ENCODE peak calls at places on chromosomes 11 and 22, in ten cellular contexts. C is fibroblast of mammary gland, I is fibroblast of the aortic adventitia, Y is adrenal gland, A is IMR-90, K is GM23248, D is fibroblast of lung, E is OCI-LY7, V is psoas muscle, F is adipocyte. Q is an unnamed sample.

GRCh38 chr11:120212259-120212888 is 1.5 kb downstream of the OAF start:
- DNase-seq in C (no peak), I (no peak), Y (no peak), A (peak), K (peak), D (no peak), E (no peak), V (no peak), F (no peak), Q (no peak)

GRCh38 chr11:126608626-126609010 is 253.1 kb downstream of the ST3GAL4 start:
- DNase-seq in C (no peak), I (no peak), Y (no peak), A (no peak), K (no peak), D (no peak), E (no peak), V (no peak), F (no peak), Q (peak)

GRCh38 chr22:42367980-42368378 is 64.2 kb downstream of the NFAM1 start:
- DNase-seq in C (no peak), I (no peak), Y (no peak), A (no peak), K (peak), D (no peak), E (no peak), V (no peak), F (no peak), Q (peak)

GRCh38 chr22:43333156-43333555 is 10.0 kb downstream of the SCUBE1 start:
- DNase-seq in C (no peak), I (no peak), Y (no peak), A (no peak), K (no peak), D (no peak), E (no peak), V (no peak), F (no peak), Q (no peak)

GRCh38 chr11:59849129-59849528 is 3.8 kb upstream of the CBLIF start:
- DNase-seq in C (no peak), I (no peak), Y (no peak), A (no peak), K (no peak), D (no peak), E (no peak), V (no peak), F (no peak), Q (no peak)

GRCh38 chr22:50306753-50307749 is at the start of gene PLXNB2:
- DNase-seq in C (peak), I (peak), Y (peak), A (peak), K (peak), D (peak), E (no peak), V (peak), F (peak), Q (peak)

GRCh38 chr22:37370306-37370979 is 56.8 kb downstream of the ELFN2 start:
- DNase-seq in C (no peak), I (no peak), Y (peak), A (no peak), K (no peak), D (no peak), E (peak), V (peak), F (no peak), Q (peak)

GRCh38 chr11:131796089-131796488 is 425.7 kb downstream of the NTM start:
- DNase-seq in C (no peak), I (no peak), Y (no peak), A (no peak), K (no peak), D (no peak), E (no peak), V (no peak), F (no peak), Q (no peak)

GRCh38 chr11:130472434-130472961 is 24.1 kb downstream of the ADAMTS15 start:
- DNase-seq in C (no peak), I (no peak), Y (no peak), A (no peak), K (no peak), D (no peak), E (no peak), V (no peak), F (no peak), Q (no peak)

GRCh38 chr11:27087425-27087824 is 46.8 kb downstream of the BBOX1 start:
- DNase-seq in C (no peak), I (no peak), Y (no peak), A (peak), K (no peak), D (peak), E (no peak), V (no peak), F (peak), Q (no peak)

GRCh38 chr11:100709233-100709999 is 22.3 kb downstream of the ARHGAP42 start:
- DNase-seq in C (peak), I (no peak), Y (no peak), A (peak), K (peak), D (peak), E (no peak), V (no peak), F (peak), Q (no peak)

GRCh38 chr22:28629420-28630184 is 50.0 kb downstream of the TTC28 start:
- DNase-seq in C (peak), I (peak), Y (no peak), A (peak), K (peak), D (peak), E (no peak), V (no peak), F (peak), Q (no peak)

GRCh38 chr11:94139421-94139820 is 10.8 kb downstream of the PANX1 start:
- DNase-seq in C (no peak), I (no peak), Y (no peak), A (no peak), K (no peak), D (no peak), E (no peak), V (no peak), F (no peak), Q (no peak)

GRCh38 chr11:123608945-123609344 is 45.5 kb downstream of the SCN3B start:
- DNase-seq in C (no peak), I (no peak), Y (no peak), A (no peak), K (no peak), D (no peak), E (no peak), V (no peak), F (no peak), Q (no peak)

DNA sequence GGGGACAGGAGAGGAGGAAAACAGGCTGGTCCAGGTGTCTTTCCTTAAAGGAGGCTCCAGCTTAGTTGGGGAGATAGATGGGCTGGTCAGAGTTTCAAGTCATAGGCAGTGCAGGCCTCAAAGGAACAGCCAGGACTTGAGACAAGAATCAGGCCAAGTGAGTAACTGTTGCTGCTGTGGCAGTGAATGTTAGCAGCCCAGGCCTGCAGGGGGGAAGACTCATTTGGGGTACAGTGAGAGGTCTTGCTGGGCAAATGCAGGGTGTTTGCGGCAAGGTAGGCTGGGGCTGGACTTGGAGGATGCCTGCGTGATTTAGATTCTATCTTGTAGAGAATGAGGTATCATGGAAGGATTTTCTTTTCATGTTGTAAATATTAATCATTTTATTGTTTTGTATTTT is 24.1 kb downstream of the PTPRJ start:
- DNase-seq in C (no peak), I (no peak), Y (no peak), A (no peak), K (peak), D (no peak), E (peak), V (no peak), F (no peak), Q (peak)
- H3K4me3 ChIP-seq in C (no peak), I (no peak), Y (no peak), A (no peak), K (no peak), D (no peak), E (peak), V (no peak), F (no peak), Q (no peak)

GRCh38 chr22:26513852-26514251 is 1.6 kb upstream of the TFIP11 start:
- DNase-seq in C (no peak), I (no peak), Y (no peak), A (no peak), K (no peak), D (no peak), E (no peak), V (no peak), F (no peak), Q (no peak)
- H3K4me3 ChIP-seq in C (no peak), I (no peak), Y (no peak), A (no peak), K (peak), D (no peak), E (peak), V (no peak), F (no peak), Q (no peak)

DNA sequence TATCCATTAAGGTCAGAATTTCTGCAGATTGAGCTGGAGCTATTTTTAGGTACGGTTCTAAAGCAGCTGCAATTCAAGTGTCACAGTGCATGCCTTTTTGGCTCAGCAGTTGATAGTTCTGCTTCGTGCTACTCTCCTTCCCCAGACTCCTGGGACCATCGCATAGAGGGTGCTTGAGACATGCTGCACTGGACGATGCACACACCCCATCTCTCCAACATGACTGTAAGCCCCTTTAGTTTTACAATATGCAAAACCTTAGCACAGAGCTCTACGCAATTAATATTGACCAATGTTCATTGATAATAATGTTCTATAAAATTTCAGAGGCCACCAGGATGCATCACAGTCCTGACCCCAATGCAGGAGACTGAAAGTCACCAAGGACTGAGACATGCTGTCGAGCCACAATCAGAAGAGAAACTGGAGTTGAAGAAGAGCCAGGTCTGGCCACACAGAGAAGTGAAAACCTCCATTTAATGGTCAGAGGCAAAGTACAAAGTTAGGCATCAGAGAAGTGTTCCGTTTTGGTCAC is 120.9 kb upstream of the ZC3H12C start:
- DNase-seq in C (no peak), I (no peak), Y (no peak), A (peak), K (no peak), D (no peak), E (peak), V (no peak), F (no peak), Q (no peak)
- H3K4me3 ChIP-seq in C (no peak), I (no peak), Y (no peak), A (no peak), K (no peak), D (no peak), E (peak), V (no peak), F (no peak), Q (no peak)

DNA sequence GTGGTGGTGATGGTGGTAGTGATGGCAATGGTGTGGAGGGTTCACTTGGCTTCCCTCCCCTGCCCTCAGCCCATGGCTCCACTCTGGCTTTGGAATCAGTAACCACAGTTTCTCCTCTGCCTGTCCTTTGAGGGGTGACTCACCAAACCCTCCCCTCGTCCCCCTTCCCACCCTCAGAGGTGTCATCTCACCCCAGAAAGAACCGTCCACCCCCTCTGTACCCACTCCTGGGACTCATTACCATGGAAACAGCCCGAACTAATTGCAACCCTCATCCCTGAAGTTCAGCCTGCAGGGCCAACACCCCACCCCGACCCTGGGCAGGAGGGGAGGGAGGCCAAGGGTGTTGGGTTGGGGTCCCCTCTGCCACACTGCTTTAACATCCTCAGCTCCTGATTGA is 26.6 kb downstream of the PHLDB1 start:
- DNase-seq in C (peak), I (no peak), Y (no peak), A (peak), K (peak), D (peak), E (no peak), V (no peak), F (peak), Q (no peak)
- H3K4me3 ChIP-seq in C (no peak), I (no peak), Y (no peak), A (no peak), K (no peak), D (no peak), E (no peak), V (peak), F (no peak), Q (no peak)

GRCh38 chr11:84719935-84720577 is 907.1 kb downstream of the DLG2 start:
- DNase-seq in C (no peak), I (no peak), Y (peak), A (no peak), K (peak), D (no peak), E (no peak), V (peak), F (no peak), Q (peak)
- H3K4me3 ChIP-seq in C (peak), I (no peak), Y (peak), A (no peak), K (peak), D (no peak), E (no peak), V (peak), F (peak), Q (peak)

DNA sequence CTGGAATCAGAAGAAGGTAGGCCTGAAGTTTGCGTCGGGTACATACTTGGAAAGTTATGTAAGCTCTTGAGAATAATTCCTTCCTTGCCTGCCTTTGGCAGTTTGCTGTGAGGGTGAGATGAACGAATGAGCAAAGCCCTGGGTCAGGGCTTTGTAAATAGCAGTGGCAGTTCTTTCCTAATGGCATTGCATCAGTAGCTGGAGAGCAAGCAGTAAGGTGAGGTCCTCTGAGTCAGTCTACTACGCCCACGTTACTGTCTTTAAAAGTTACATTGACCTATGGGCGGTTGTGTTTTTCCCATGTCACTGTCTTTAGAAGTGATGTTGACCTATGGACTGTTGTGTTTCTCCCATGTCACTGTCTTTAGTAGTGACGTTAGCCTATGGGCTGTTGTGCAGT is 179.1 kb upstream of the E2F8 start:
- DNase-seq in C (peak), I (peak), Y (no peak), A (peak), K (peak), D (peak), E (no peak), V (no peak), F (peak), Q (no peak)
- H3K4me3 ChIP-seq in C (no peak), I (no peak), Y (no peak), A (peak), K (peak), D (no peak), E (no peak), V (no peak), F (peak), Q (no peak)

GRCh38 chr22:45842141-45842831 is 134.7 kb downstream of the WNT7B start:
- DNase-seq in C (peak), I (peak), Y (no peak), A (peak), K (peak), D (peak), E (no peak), V (no peak), F (no peak), Q (no peak)
- H3K4me3 ChIP-seq in C (no peak), I (no peak), Y (no peak), A (no peak), K (no peak), D (no peak), E (no peak), V (no peak), F (no peak), Q (no peak)

GRCh38 chr11:16923987-16924386 is 90.2 kb downstream of the PLEKHA7 start:
- DNase-seq in C (no peak), I (no peak), Y (no peak), A (no peak), K (no peak), D (no peak), E (no peak), V (no peak), F (no peak), Q (no peak)
- H3K4me3 ChIP-seq in C (no peak), I (no peak), Y (no peak), A (no peak), K (no peak), D (no peak), E (no peak), V (no peak), F (no peak), Q (no peak)

GRCh38 chr11:111765320-111765983 is 737 bp downstream of the PPP2R1B start:
- DNase-seq in C (peak), I (no peak), Y (no peak), A (no peak), K (peak), D (peak), E (peak), V (no peak), F (peak), Q (no peak)

GRCh38 chr11:111762981-111763643 is 3.1 kb downstream of the PPP2R1B start:
- DNase-seq in C (peak), I (peak), Y (no peak), A (peak), K (peak), D (peak), E (no peak), V (no peak), F (peak), Q (no peak)

GRCh38 chr11:111762526-111762925 is 3.7 kb downstream of the PPP2R1B start:
- DNase-seq in C (no peak), I (no peak), Y (no peak), A (no peak), K (no peak), D (no peak), E (no peak), V (no peak), F (no peak), Q (no peak)

GRCh38 chr11:111765984-111766833 is at the start of gene PPP2R1B:
- DNase-seq in C (peak), I (peak), Y (peak), A (peak), K (peak), D (peak), E (peak), V (peak), F (peak), Q (peak)

GRCh38 chr11:111764621-111765020 is 1.6 kb downstream of the PPP2R1B start:
- DNase-seq in C (peak), I (no peak), Y (no peak), A (peak), K (peak), D (peak), E (no peak), V (no peak), F (no peak), Q (no peak)
- H3K4me3 ChIP-seq in C (peak), I (peak), Y (peak), A (peak), K (peak), D (peak), E (peak), V (peak), F (peak), Q (peak)

Q was measured in aorta.